ENCODE peak calls at places on chromosomes 4 and X, in five cellular contexts. One of them, this sample, is unnamed.

GRCh38 chrX:84336646-84337045 is 148.6 kb upstream of the RPS6KA6 start:
- DNase-seq in pancreas: no peak
- DNase-seq in stomach: no peak
- DNase-seq in uterus: no peak
- DNase-seq in Jurkat, Clone E6-1: no peak
- DNase-seq in this sample: no peak

GRCh38 chrX:153771686-153772607 is 7.9 kb downstream of the PLXNB3 start:
- DNase-seq in uterus: no peak
- DNase-seq in Jurkat, Clone E6-1: no peak
- DNase-seq in pancreas: no peak
- DNase-seq in stomach: no peak
- DNase-seq in this sample: no peak

GRCh38 chr4:161767116-161767515 is 396.7 kb downstream of the FSTL5 start:
- DNase-seq in stomach: no peak
- DNase-seq in uterus: no peak
- DNase-seq in pancreas: no peak
- DNase-seq in Jurkat, Clone E6-1: no peak
- DNase-seq in this sample: no peak

GRCh38 chr4:187942968-187943367 is 52.6 kb upstream of the ZFP42 start:
- DNase-seq in uterus: no peak
- DNase-seq in pancreas: no peak
- DNase-seq in Jurkat, Clone E6-1: no peak
- DNase-seq in stomach: no peak
- DNase-seq in this sample: no peak

GRCh38 chr4:183987529-183987946 is 82.4 kb downstream of the STOX2 start:
- DNase-seq in uterus: peak
- DNase-seq in Jurkat, Clone E6-1: no peak
- DNase-seq in stomach: peak
- DNase-seq in pancreas: peak
- DNase-seq in this sample: peak

GRCh38 chr4:57426779-57427395 is 316.7 kb upstream of the IGFBP7 start:
- DNase-seq in Jurkat, Clone E6-1: peak
- DNase-seq in uterus: no peak
- DNase-seq in stomach: peak
- DNase-seq in pancreas: peak
- DNase-seq in this sample: peak

GRCh38 chrX:43809463-43809862 is 72.8 kb downstream of the MAOB start:
- DNase-seq in Jurkat, Clone E6-1: no peak
- DNase-seq in uterus: peak
- DNase-seq in pancreas: no peak
- DNase-seq in stomach: no peak
- DNase-seq in this sample: no peak

GRCh38 chr4:106312377-106312776 is 3.6 kb downstream of the TBCK start:
- DNase-seq in pancreas: no peak
- DNase-seq in Jurkat, Clone E6-1: no peak
- DNase-seq in uterus: no peak
- DNase-seq in stomach: no peak
- DNase-seq in this sample: no peak

GRCh38 chr4:59664771-59665170 is 1535.4 kb upstream of the ADGRL3 start:
- DNase-seq in uterus: no peak
- DNase-seq in pancreas: no peak
- DNase-seq in stomach: no peak
- DNase-seq in Jurkat, Clone E6-1: no peak
- DNase-seq in this sample: no peak

GRCh38 chr4:17059192-17059634 is 160.8 kb upstream of the LDB2 start:
- DNase-seq in stomach: no peak
- DNase-seq in pancreas: no peak
- DNase-seq in Jurkat, Clone E6-1: no peak
- DNase-seq in uterus: peak
- DNase-seq in this sample: no peak

GRCh38 chrX:10884246-10884645 is 226.9 kb upstream of the HCCS start:
- DNase-seq in Jurkat, Clone E6-1: no peak
- DNase-seq in stomach: no peak
- DNase-seq in uterus: no peak
- DNase-seq in pancreas: no peak
- DNase-seq in this sample: no peak

GRCh38 chr4:25953740-25954139 is 39.7 kb downstream of the SMIM20 start:
- DNase-seq in pancreas: no peak
- DNase-seq in Jurkat, Clone E6-1: no peak
- DNase-seq in uterus: no peak
- DNase-seq in stomach: peak
- DNase-seq in this sample: no peak

GRCh38 chr4:119593698-119594097 is 34.9 kb downstream of the PDE5A start:
- DNase-seq in Jurkat, Clone E6-1: no peak
- DNase-seq in stomach: no peak
- DNase-seq in uterus: no peak
- DNase-seq in pancreas: no peak
- DNase-seq in this sample: no peak

GRCh38 chrX:13688772-13689518 is at the start of gene RAB9A:
- DNase-seq in Jurkat, Clone E6-1: peak
- DNase-seq in stomach: peak
- DNase-seq in pancreas: peak
- DNase-seq in uterus: peak
- DNase-seq in this sample: peak

GRCh38 chr4:27886075-27886474 is 1025.4 kb downstream of the STIM2 start:
- DNase-seq in Jurkat, Clone E6-1: no peak
- DNase-seq in pancreas: no peak
- DNase-seq in stomach: no peak
- DNase-seq in uterus: no peak
- DNase-seq in this sample: no peak

GRCh38 chr4:186404562-186405134 is 138.7 kb downstream of the F11 start:
- DNase-seq in Jurkat, Clone E6-1: no peak
- DNase-seq in stomach: no peak
- DNase-seq in uterus: no peak
- DNase-seq in pancreas: no peak
- DNase-seq in this sample: no peak

GRCh38 chrX:34288782-34289181 is 156.7 kb upstream of the FAM47A start:
- DNase-seq in uterus: no peak
- DNase-seq in pancreas: no peak
- DNase-seq in stomach: no peak
- DNase-seq in Jurkat, Clone E6-1: no peak
- DNase-seq in this sample: no peak

GRCh38 chr4:54173281-54173912 is 55.7 kb upstream of the PDGFRA start:
- DNase-seq in pancreas: no peak
- DNase-seq in uterus: no peak
- DNase-seq in stomach: no peak
- DNase-seq in Jurkat, Clone E6-1: no peak
- DNase-seq in this sample: no peak

GRCh38 chrX:140912606-140913005 is 89.8 kb upstream of the SPANXB1 start:
- DNase-seq in Jurkat, Clone E6-1: no peak
- DNase-seq in stomach: no peak
- DNase-seq in pancreas: no peak
- DNase-seq in uterus: no peak
- DNase-seq in this sample: no peak

GRCh38 chr4:8308144-8308543 is 38.6 kb downstream of the HTRA3 start:
- DNase-seq in Jurkat, Clone E6-1: no peak
- DNase-seq in pancreas: no peak
- DNase-seq in uterus: peak
- DNase-seq in stomach: no peak
- DNase-seq in this sample: no peak

GRCh38 chr4:166996216-166996615 is 238.1 kb downstream of the SPOCK3 start:
- DNase-seq in uterus: no peak
- DNase-seq in stomach: no peak
- DNase-seq in Jurkat, Clone E6-1: no peak
- DNase-seq in pancreas: no peak
- DNase-seq in this sample: no peak

GRCh38 chr4:184335520-184335919 is 117.8 kb upstream of the ENPP6 start:
- DNase-seq in stomach: no peak
- DNase-seq in pancreas: no peak
- DNase-seq in uterus: no peak
- DNase-seq in Jurkat, Clone E6-1: peak
- DNase-seq in this sample: no peak

GRCh38 chr4:80206111-80206510 is 8.8 kb downstream of the PRDM8 start:
- DNase-seq in Jurkat, Clone E6-1: no peak
- DNase-seq in stomach: no peak
- DNase-seq in pancreas: no peak
- DNase-seq in uterus: no peak
- DNase-seq in this sample: no peak

GRCh38 chr4:80207172-80207583 is 9.9 kb downstream of the PRDM8 start:
- DNase-seq in stomach: no peak
- DNase-seq in pancreas: no peak
- DNase-seq in Jurkat, Clone E6-1: no peak
- DNase-seq in uterus: no peak
- DNase-seq in this sample: no peak

GRCh38 chr4:80207664-80208063 is 10.4 kb downstream of the PRDM8 start:
- DNase-seq in pancreas: no peak
- DNase-seq in Jurkat, Clone E6-1: no peak
- DNase-seq in uterus: no peak
- DNase-seq in stomach: no peak
- DNase-seq in this sample: no peak

GRCh38 chr4:80208606-80209005 is 11.3 kb downstream of the PRDM8 start:
- DNase-seq in stomach: no peak
- DNase-seq in pancreas: no peak
- DNase-seq in Jurkat, Clone E6-1: no peak
- DNase-seq in uterus: no peak
- DNase-seq in this sample: no peak

GRCh38 chr4:80206541-80207171 is 9.4 kb downstream of the PRDM8 start:
- DNase-seq in stomach: no peak
- DNase-seq in pancreas: no peak
- DNase-seq in Jurkat, Clone E6-1: no peak
- DNase-seq in uterus: no peak
- DNase-seq in this sample: no peak
- H3K4me3 ChIP-seq in stomach: no peak
- H3K4me3 ChIP-seq in pancreas: no peak
- H3K4me3 ChIP-seq in Jurkat, Clone E6-1: no peak
- H3K4me3 ChIP-seq in uterus: no peak
- H3K4me3 ChIP-seq in this sample: no peak

GRCh38 chrX:49164589-49165360 is 2.2 kb downstream of the MAGIX start:
- DNase-seq in pancreas: no peak
- DNase-seq in stomach: no peak
- DNase-seq in uterus: no peak
- DNase-seq in Jurkat, Clone E6-1: no peak
- DNase-seq in this sample: no peak

GRCh38 chrX:49167740-49168108 is 4.0 kb upstream of the PLP2 start:
- DNase-seq in stomach: no peak
- DNase-seq in Jurkat, Clone E6-1: no peak
- DNase-seq in uterus: no peak
- DNase-seq in pancreas: no peak
- DNase-seq in this sample: no peak

GRCh38 chrX:49163555-49164419 is 1.2 kb downstream of the MAGIX start:
- DNase-seq in uterus: peak
- DNase-seq in Jurkat, Clone E6-1: peak
- DNase-seq in stomach: peak
- DNase-seq in pancreas: peak
- DNase-seq in this sample: peak

GRCh38 chrX:49165901-49166881 is 3.6 kb downstream of the MAGIX start:
- DNase-seq in Jurkat, Clone E6-1: peak
- DNase-seq in stomach: peak
- DNase-seq in pancreas: peak
- DNase-seq in uterus: peak
- DNase-seq in this sample: peak

DNA sequence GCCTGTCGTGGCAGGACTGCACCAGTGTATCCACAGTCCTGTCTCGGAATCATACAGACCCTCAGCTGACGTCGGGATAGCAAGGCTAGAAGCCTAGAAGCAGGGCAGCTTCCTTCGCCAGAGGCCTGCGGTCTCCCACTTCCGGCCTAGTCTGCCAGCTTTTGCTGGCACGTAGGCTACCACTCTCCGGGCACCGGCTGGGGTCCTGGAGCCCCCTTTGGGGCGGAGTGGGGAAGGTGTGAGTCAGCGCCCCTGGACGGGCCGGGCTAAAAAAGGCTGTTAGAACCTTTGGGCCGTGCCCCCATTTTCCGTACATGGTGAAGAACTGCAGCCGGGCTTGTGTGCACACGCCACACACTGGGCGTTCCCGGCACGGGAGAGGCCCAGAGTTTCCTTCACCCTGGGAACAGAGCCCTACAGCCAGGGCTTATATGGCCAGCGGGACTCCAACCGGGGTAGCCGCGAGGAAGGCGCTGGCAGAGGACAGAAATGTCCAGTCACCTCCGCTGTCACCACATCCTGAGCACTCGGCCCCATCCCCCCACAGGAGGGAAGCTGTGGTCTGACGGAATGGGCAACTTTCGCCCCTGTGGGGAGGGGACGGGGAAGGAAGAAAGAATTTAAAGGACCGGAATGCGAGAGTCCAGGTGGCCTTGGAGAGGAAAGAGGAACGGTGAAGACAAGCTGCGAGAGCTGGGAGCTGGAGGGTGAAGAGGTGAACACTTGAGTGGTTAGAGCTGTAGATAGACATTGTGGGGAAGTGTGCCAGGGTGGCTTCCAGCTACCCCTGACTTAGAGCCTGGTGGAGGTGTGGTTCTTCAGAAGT is 4.6 kb downstream of the MAGIX start:
- DNase-seq in uterus: peak
- DNase-seq in stomach: peak
- DNase-seq in pancreas: peak
- DNase-seq in Jurkat, Clone E6-1: peak
- DNase-seq in this sample: peak
- H3K4me3 ChIP-seq in uterus: peak
- H3K4me3 ChIP-seq in stomach: peak
- H3K4me3 ChIP-seq in pancreas: no peak
- H3K4me3 ChIP-seq in Jurkat, Clone E6-1: peak
- H3K4me3 ChIP-seq in this sample: peak

GRCh38 chr4:139633195-139633594 is 32.4 kb upstream of the MGST2 start:
- DNase-seq in pancreas: no peak
- DNase-seq in Jurkat, Clone E6-1: no peak
- DNase-seq in uterus: no peak
- DNase-seq in stomach: no peak
- DNase-seq in this sample: no peak

GRCh38 chr4:139635966-139636365 is 29.7 kb upstream of the MGST2 start:
- DNase-seq in uterus: no peak
- DNase-seq in stomach: no peak
- DNase-seq in Jurkat, Clone E6-1: no peak
- DNase-seq in pancreas: no peak
- DNase-seq in this sample: no peak

GRCh38 chr4:139629761-139630160 is 35.9 kb upstream of the MGST2 start:
- DNase-seq in uterus: no peak
- DNase-seq in Jurkat, Clone E6-1: no peak
- DNase-seq in stomach: no peak
- DNase-seq in pancreas: no peak
- DNase-seq in this sample: no peak

GRCh38 chr4:139630991-139631390 is 34.6 kb upstream of the MGST2 start:
- DNase-seq in uterus: no peak
- DNase-seq in pancreas: no peak
- DNase-seq in stomach: no peak
- DNase-seq in Jurkat, Clone E6-1: no peak
- DNase-seq in this sample: no peak

DNA sequence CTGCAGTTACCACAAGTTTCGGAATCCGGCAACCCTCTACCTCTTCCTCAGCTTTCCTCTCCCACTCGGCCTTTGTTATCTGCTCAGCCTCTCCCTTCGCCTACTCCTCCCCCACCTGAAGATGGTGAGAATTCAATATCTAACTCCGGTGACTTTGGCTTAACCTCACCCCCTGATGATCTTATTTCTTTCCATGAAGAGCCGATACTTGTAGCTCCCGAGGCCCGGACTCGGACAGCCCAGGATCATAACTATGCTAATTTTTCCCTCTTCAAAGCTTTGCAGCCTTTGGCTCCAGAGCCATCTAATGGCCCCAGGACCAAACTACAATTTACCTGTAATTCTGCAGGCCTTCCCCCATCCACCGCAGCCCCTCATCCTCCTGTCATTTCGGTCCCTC is 32.0 kb upstream of the MGST2 start:
- DNase-seq in stomach: peak
- DNase-seq in Jurkat, Clone E6-1: no peak
- DNase-seq in uterus: peak
- DNase-seq in pancreas: peak
- DNase-seq in this sample: peak
- H3K4me3 ChIP-seq in stomach: peak
- H3K4me3 ChIP-seq in Jurkat, Clone E6-1: no peak
- H3K4me3 ChIP-seq in uterus: peak
- H3K4me3 ChIP-seq in pancreas: peak
- H3K4me3 ChIP-seq in this sample: peak

GRCh38 chr4:182577411-182577810 is 334.2 kb downstream of the TENM3 start:
- DNase-seq in stomach: no peak
- DNase-seq in uterus: no peak
- DNase-seq in pancreas: no peak
- DNase-seq in Jurkat, Clone E6-1: no peak
- DNase-seq in this sample: no peak
- H3K4me3 ChIP-seq in stomach: no peak
- H3K4me3 ChIP-seq in uterus: no peak
- H3K4me3 ChIP-seq in pancreas: no peak
- H3K4me3 ChIP-seq in Jurkat, Clone E6-1: no peak
- H3K4me3 ChIP-seq in this sample: no peak